ENCODE peak calls at places on chromosomes 11 and 22, in seven cellular contexts. A is NCI-H2171; J is HCEC 1CT; C is MV-4-11; M is mesothelial cell of epicardium; E is effector memory CD4-positive, alpha-beta T cell; W is AG08395. U is an unnamed sample.

GRCh38 chr11:116808262-116809175 is 14.6 kb downstream of the APOA4 start:
- DNase-seq in C (no peak), M (no peak), W (peak), J (peak), E (no peak), A (no peak), U (no peak)

GRCh38 chr22:35524966-35525686 is 15.5 kb upstream of the RASD2 start:
- DNase-seq in A (peak), C (no peak), M (no peak), J (no peak), E (no peak), W (peak), U (no peak)

GRCh38 chr22:25367756-25368155 is 148.3 kb downstream of the CRYBB2 start:
- DNase-seq in J (no peak), A (no peak), W (no peak), C (no peak), E (no peak), M (no peak), U (no peak)

GRCh38 chr11:112620621-112621394 is 340.4 kb upstream of the NCAM1 start:
- DNase-seq in J (no peak), A (no peak), E (no peak), M (no peak), C (peak), W (peak), U (no peak)

GRCh38 chr11:3639841-3640240 is 2.0 kb downstream of the ART5 start:
- DNase-seq in C (no peak), E (no peak), M (no peak), W (no peak), J (no peak), A (no peak), U (no peak)

GRCh38 chr11:96329419-96329818 is 13.6 kb downstream of the MAML2 start:
- DNase-seq in C (no peak), A (no peak), W (no peak), J (no peak), M (no peak), E (no peak), U (no peak)

GRCh38 chr11:19395050-19395449 is 154.3 kb upstream of the E2F8 start:
- DNase-seq in W (no peak), A (no peak), E (no peak), C (no peak), M (no peak), J (no peak), U (no peak)

GRCh38 chr11:1117970-1118369 is 39.8 kb upstream of the MUC5AC start:
- DNase-seq in C (no peak), E (no peak), M (no peak), J (no peak), W (no peak), A (no peak), U (no peak)

GRCh38 chr11:94958118-94958517 is 15.2 kb downstream of the CWC15 start:
- DNase-seq in C (no peak), W (peak), M (no peak), A (no peak), E (no peak), J (peak), U (no peak)

GRCh38 chr11:9703280-9703679 is 39.4 kb downstream of the SWAP70 start:
- DNase-seq in M (no peak), J (no peak), E (no peak), A (no peak), C (no peak), W (no peak), U (no peak)

GRCh38 chr11:36493332-36493731 is 16.7 kb downstream of the TRAF6 start:
- DNase-seq in C (no peak), J (no peak), M (no peak), E (no peak), A (no peak), W (no peak), U (no peak)

GRCh38 chr11:120186408-120186798 is 24.4 kb upstream of the OAF start:
- DNase-seq in J (no peak), C (no peak), E (no peak), M (no peak), W (no peak), A (no peak), U (no peak)

GRCh38 chr11:3040881-3041280 is 16.3 kb downstream of the CARS1 start:
- DNase-seq in M (no peak), E (no peak), C (no peak), A (no peak), J (no peak), W (no peak), U (no peak)

GRCh38 chr11:12123177-12123576 is 12.8 kb downstream of the MICAL2 start:
- DNase-seq in W (peak), M (no peak), C (no peak), A (no peak), E (no peak), J (peak), U (no peak)

GRCh38 chr11:57497303-57498247 is 17.9 kb downstream of the SLC43A1 start:
- DNase-seq in E (no peak), W (no peak), C (no peak), J (no peak), M (no peak), A (no peak), U (no peak)

GRCh38 chr11:26947379-26947844 is 46.5 kb upstream of the FIBIN start:
- DNase-seq in M (no peak), A (no peak), E (no peak), C (no peak), J (peak), W (peak), U (no peak)

GRCh38 chr11:31455177-31455576 is 54.2 kb downstream of the IMMP1L start:
- DNase-seq in E (no peak), W (no peak), C (no peak), M (no peak), J (no peak), A (no peak), U (no peak)

GRCh38 chr11:11415786-11416390 is 62.8 kb upstream of the CSNK2A3 start:
- DNase-seq in W (peak), J (no peak), A (no peak), C (no peak), E (no peak), M (no peak), U (no peak)

GRCh38 chr11:124405611-124406010 is 6.8 kb upstream of the OR8B3 start:
- DNase-seq in J (peak), A (no peak), W (no peak), C (no peak), E (no peak), M (no peak), U (no peak)

GRCh38 chr11:9330387-9331384 is 16.3 kb upstream of the TMEM41B start:
- DNase-seq in M (no peak), C (peak), E (no peak), J (peak), W (peak), A (no peak), U (no peak)

GRCh38 chr11:86440843-86441242 is 66.2 kb downstream of the CCDC81 start:
- DNase-seq in W (no peak), J (no peak), E (no peak), A (no peak), M (no peak), C (no peak), U (no peak)

GRCh38 chr11:122709042-122709760 is 53.7 kb downstream of the UBASH3B start:
- DNase-seq in C (peak), J (peak), W (no peak), M (no peak), E (no peak), A (no peak), U (no peak)

GRCh38 chr11:3144296-3145205 is 20.6 kb downstream of the OSBPL5 start:
- DNase-seq in C (no peak), E (no peak), A (no peak), J (no peak), W (no peak), M (no peak), U (no peak)

GRCh38 chr11:121119444-121119843 is 18.4 kb downstream of the TECTA start:
- DNase-seq in W (peak), M (no peak), J (no peak), C (no peak), A (no peak), E (no peak), U (no peak)

GRCh38 chr22:19098157-19098556 is 24.1 kb downstream of the DGCR2 start:
- DNase-seq in C (no peak), W (no peak), J (no peak), E (no peak), A (no peak), M (no peak), U (no peak)

GRCh38 chr11:17762309-17762974 is 27.9 kb downstream of the KCNC1 start:
- DNase-seq in E (no peak), W (no peak), J (no peak), A (no peak), M (no peak), C (no peak), U (no peak)

GRCh38 chr11:65491614-65492386 is 7.0 kb upstream of the MALAT1 start:
- DNase-seq in C (peak), A (peak), J (peak), W (no peak), M (no peak), E (no peak), U (no peak)

GRCh38 chr11:65013692-65014145 is 241 bp upstream of the ARL2 start:
- DNase-seq in W (peak), M (no peak), J (peak), E (peak), C (peak), A (peak), U (peak)

GRCh38 chr11:72553748-72554147 is 119.4 kb upstream of the CLPB start:
- DNase-seq in W (no peak), M (no peak), C (no peak), J (no peak), A (no peak), E (no peak), U (peak)

GRCh38 chr22:23784215-23784732 is 2.5 kb upstream of the SMARCB1 start:
- DNase-seq in W (peak), A (no peak), C (peak), E (no peak), J (no peak), M (no peak), U (no peak)

GRCh38 chr11:114154271-114155047 is 94.9 kb downstream of the ZBTB16 start:
- DNase-seq in C (peak), A (no peak), W (no peak), J (peak), E (no peak), M (no peak), U (no peak)